ENCODE peak calls at places on chromosomes 5 and 9, in eight cellular contexts. One of them, this sample, is unnamed.

GRCh38 chr5:134714120-134714519 is 24.2 kb upstream of the CAMLG start:
- DNase-seq in PC-9: no peak
- DNase-seq in PC-3: no peak
- DNase-seq in aorta: no peak
- DNase-seq in fibroblast of lung: no peak
- DNase-seq in heart left ventricle: no peak
- DNase-seq in CD8-positive, alpha-beta T cell: no peak
- DNase-seq in brain microvascular endothelial cell: peak
- DNase-seq in this sample: no peak

GRCh38 chr5:16548812-16549211 is 68.0 kb downstream of the RETREG1 start:
- DNase-seq in PC-9: no peak
- DNase-seq in PC-3: no peak
- DNase-seq in aorta: no peak
- DNase-seq in fibroblast of lung: no peak
- DNase-seq in heart left ventricle: no peak
- DNase-seq in CD8-positive, alpha-beta T cell: no peak
- DNase-seq in brain microvascular endothelial cell: no peak
- DNase-seq in this sample: no peak

GRCh38 chr5:108345541-108346171 is 36.2 kb downstream of the FBXL17 start:
- DNase-seq in PC-9: no peak
- DNase-seq in PC-3: peak
- DNase-seq in aorta: no peak
- DNase-seq in fibroblast of lung: peak
- DNase-seq in heart left ventricle: no peak
- DNase-seq in CD8-positive, alpha-beta T cell: no peak
- DNase-seq in brain microvascular endothelial cell: no peak
- DNase-seq in this sample: peak

GRCh38 chr9:70285246-70285645 is 26.5 kb downstream of the SMC5 start:
- DNase-seq in PC-9: no peak
- DNase-seq in PC-3: no peak
- DNase-seq in aorta: no peak
- DNase-seq in fibroblast of lung: no peak
- DNase-seq in heart left ventricle: no peak
- DNase-seq in CD8-positive, alpha-beta T cell: no peak
- DNase-seq in brain microvascular endothelial cell: no peak
- DNase-seq in this sample: peak

GRCh38 chr5:91486638-91487037 is 103.5 kb upstream of the ARRDC3 start:
- DNase-seq in PC-9: no peak
- DNase-seq in PC-3: peak
- DNase-seq in aorta: no peak
- DNase-seq in fibroblast of lung: peak
- DNase-seq in heart left ventricle: no peak
- DNase-seq in CD8-positive, alpha-beta T cell: no peak
- DNase-seq in brain microvascular endothelial cell: peak
- DNase-seq in this sample: peak

GRCh38 chr9:89178162-89179120 is at the start of gene SHC3:
- DNase-seq in PC-9: peak
- DNase-seq in PC-3: no peak
- DNase-seq in aorta: no peak
- DNase-seq in fibroblast of lung: peak
- DNase-seq in heart left ventricle: no peak
- DNase-seq in CD8-positive, alpha-beta T cell: no peak
- DNase-seq in brain microvascular endothelial cell: peak
- DNase-seq in this sample: peak

GRCh38 chr9:92770005-92770995 is 5.7 kb upstream of the BICD2 start:
- DNase-seq in PC-9: no peak
- DNase-seq in PC-3: no peak
- DNase-seq in aorta: peak
- DNase-seq in fibroblast of lung: no peak
- DNase-seq in heart left ventricle: peak
- DNase-seq in CD8-positive, alpha-beta T cell: no peak
- DNase-seq in brain microvascular endothelial cell: no peak
- DNase-seq in this sample: peak

GRCh38 chr5:132963175-132964104 is at the start of gene AFF4:
- DNase-seq in PC-9: peak
- DNase-seq in PC-3: peak
- DNase-seq in aorta: peak
- DNase-seq in fibroblast of lung: peak
- DNase-seq in heart left ventricle: peak
- DNase-seq in CD8-positive, alpha-beta T cell: peak
- DNase-seq in brain microvascular endothelial cell: peak
- DNase-seq in this sample: peak

GRCh38 chr5:10030219-10030831 is 219.4 kb downstream of the ATPSCKMT start:
- DNase-seq in PC-9: no peak
- DNase-seq in PC-3: peak
- DNase-seq in aorta: no peak
- DNase-seq in fibroblast of lung: peak
- DNase-seq in heart left ventricle: no peak
- DNase-seq in CD8-positive, alpha-beta T cell: no peak
- DNase-seq in brain microvascular endothelial cell: peak
- DNase-seq in this sample: peak

GRCh38 chr5:44388504-44389409 is 463 bp downstream of the FGF10 start:
- DNase-seq in PC-9: no peak
- DNase-seq in PC-3: no peak
- DNase-seq in aorta: peak
- DNase-seq in fibroblast of lung: no peak
- DNase-seq in heart left ventricle: peak
- DNase-seq in CD8-positive, alpha-beta T cell: no peak
- DNase-seq in brain microvascular endothelial cell: no peak
- DNase-seq in this sample: peak

GRCh38 chr5:55626805-55627204 is 85.3 kb downstream of the SLC38A9 start:
- DNase-seq in PC-9: no peak
- DNase-seq in PC-3: no peak
- DNase-seq in aorta: no peak
- DNase-seq in fibroblast of lung: no peak
- DNase-seq in heart left ventricle: no peak
- DNase-seq in CD8-positive, alpha-beta T cell: no peak
- DNase-seq in brain microvascular endothelial cell: no peak
- DNase-seq in this sample: no peak

GRCh38 chr9:37040508-37041127 is 6.5 kb upstream of the PAX5 start:
- DNase-seq in PC-9: no peak
- DNase-seq in PC-3: no peak
- DNase-seq in aorta: no peak
- DNase-seq in fibroblast of lung: no peak
- DNase-seq in heart left ventricle: no peak
- DNase-seq in CD8-positive, alpha-beta T cell: no peak
- DNase-seq in brain microvascular endothelial cell: no peak
- DNase-seq in this sample: no peak

DNA sequence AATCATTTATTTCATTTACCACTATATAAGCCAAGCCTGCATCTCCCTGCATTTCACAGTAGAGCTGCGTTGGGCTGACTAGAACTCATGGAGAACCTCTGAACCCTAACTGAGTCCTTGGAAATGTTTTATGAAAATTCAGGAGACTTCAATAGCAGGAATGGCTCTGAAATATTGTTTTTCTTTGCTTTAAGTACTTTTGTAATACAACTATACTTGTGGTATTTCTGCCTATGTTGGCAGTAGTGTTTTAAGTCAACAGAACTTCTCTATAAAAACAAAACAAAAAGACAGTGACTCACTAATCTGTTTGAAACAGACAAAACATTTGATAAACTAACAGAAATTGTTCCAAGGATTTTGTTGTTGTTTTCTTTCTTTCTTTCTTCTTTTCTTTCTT is 489.2 kb upstream of the MEF2C start:
- DNase-seq in PC-9: no peak
- DNase-seq in PC-3: peak
- DNase-seq in aorta: no peak
- DNase-seq in fibroblast of lung: peak
- DNase-seq in heart left ventricle: no peak
- DNase-seq in CD8-positive, alpha-beta T cell: no peak
- DNase-seq in brain microvascular endothelial cell: no peak
- DNase-seq in this sample: peak
- H3K4me3 ChIP-seq in PC-9: no peak
- H3K4me3 ChIP-seq in PC-3: no peak
- H3K4me3 ChIP-seq in aorta: no peak
- H3K4me3 ChIP-seq in fibroblast of lung: no peak
- H3K4me3 ChIP-seq in heart left ventricle: no peak
- H3K4me3 ChIP-seq in CD8-positive, alpha-beta T cell: no peak
- H3K4me3 ChIP-seq in brain microvascular endothelial cell: no peak
- H3K4me3 ChIP-seq in this sample: no peak

DNA sequence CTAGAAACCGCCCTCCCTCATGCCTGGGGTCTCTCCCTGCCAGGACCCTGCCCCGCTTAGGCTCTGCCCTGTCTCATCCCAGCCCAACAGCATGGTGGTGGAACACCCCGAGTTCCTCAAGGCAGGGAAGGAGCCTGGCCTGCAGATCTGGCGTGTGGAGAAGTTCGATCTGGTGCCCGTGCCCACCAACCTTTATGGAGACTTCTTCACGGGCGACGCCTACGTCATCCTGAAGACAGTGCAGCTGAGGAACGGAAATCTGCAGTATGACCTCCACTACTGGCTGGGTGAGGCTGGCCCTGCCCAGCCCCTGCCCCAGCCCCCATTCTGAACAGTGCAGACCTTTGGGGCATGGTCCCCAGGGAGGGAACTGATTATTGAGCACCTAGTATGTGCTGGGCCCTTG is 33.9 kb downstream of the GSN start:
- DNase-seq in PC-9: no peak
- DNase-seq in PC-3: no peak
- DNase-seq in aorta: no peak
- DNase-seq in fibroblast of lung: no peak
- DNase-seq in heart left ventricle: no peak
- DNase-seq in CD8-positive, alpha-beta T cell: no peak
- DNase-seq in brain microvascular endothelial cell: no peak
- DNase-seq in this sample: no peak
- H3K4me3 ChIP-seq in PC-9: no peak
- H3K4me3 ChIP-seq in PC-3: no peak
- H3K4me3 ChIP-seq in aorta: no peak
- H3K4me3 ChIP-seq in fibroblast of lung: no peak
- H3K4me3 ChIP-seq in heart left ventricle: peak
- H3K4me3 ChIP-seq in CD8-positive, alpha-beta T cell: no peak
- H3K4me3 ChIP-seq in brain microvascular endothelial cell: no peak
- H3K4me3 ChIP-seq in this sample: no peak

GRCh38 chr9:135588371-135588770 is 26.8 kb downstream of the PAEP start:
- DNase-seq in PC-9: no peak
- DNase-seq in PC-3: no peak
- DNase-seq in aorta: peak
- DNase-seq in fibroblast of lung: no peak
- DNase-seq in heart left ventricle: no peak
- DNase-seq in CD8-positive, alpha-beta T cell: no peak
- DNase-seq in brain microvascular endothelial cell: no peak
- DNase-seq in this sample: no peak
- H3K4me3 ChIP-seq in PC-9: no peak
- H3K4me3 ChIP-seq in PC-3: no peak
- H3K4me3 ChIP-seq in aorta: no peak
- H3K4me3 ChIP-seq in fibroblast of lung: no peak
- H3K4me3 ChIP-seq in heart left ventricle: no peak
- H3K4me3 ChIP-seq in CD8-positive, alpha-beta T cell: no peak
- H3K4me3 ChIP-seq in brain microvascular endothelial cell: no peak
- H3K4me3 ChIP-seq in this sample: no peak

DNA sequence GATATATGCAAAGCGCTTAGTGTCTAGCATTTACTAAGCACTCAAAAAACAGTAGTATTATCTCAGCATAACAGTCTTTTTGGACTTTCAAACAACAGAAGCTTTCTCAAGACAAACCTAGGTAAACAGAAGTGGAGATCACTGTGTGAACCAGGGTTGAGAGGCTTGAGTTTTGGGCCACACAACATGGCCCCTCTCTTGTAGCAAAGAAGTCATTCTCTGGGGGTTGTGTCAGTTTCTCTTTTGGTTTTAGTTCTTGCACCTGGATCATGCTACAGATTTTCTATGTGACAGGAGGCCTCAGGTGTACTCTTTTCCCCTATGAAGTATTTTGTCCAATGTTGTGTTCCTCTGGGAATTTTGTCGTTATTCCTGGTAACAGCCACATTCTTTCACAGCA is 30.0 kb downstream of the INSYN2B start:
- DNase-seq in PC-9: no peak
- DNase-seq in PC-3: no peak
- DNase-seq in aorta: no peak
- DNase-seq in fibroblast of lung: no peak
- DNase-seq in heart left ventricle: no peak
- DNase-seq in CD8-positive, alpha-beta T cell: no peak
- DNase-seq in brain microvascular endothelial cell: no peak
- DNase-seq in this sample: no peak
- H3K4me3 ChIP-seq in PC-9: no peak
- H3K4me3 ChIP-seq in PC-3: no peak
- H3K4me3 ChIP-seq in aorta: no peak
- H3K4me3 ChIP-seq in fibroblast of lung: no peak
- H3K4me3 ChIP-seq in heart left ventricle: no peak
- H3K4me3 ChIP-seq in CD8-positive, alpha-beta T cell: no peak
- H3K4me3 ChIP-seq in brain microvascular endothelial cell: no peak
- H3K4me3 ChIP-seq in this sample: no peak

GRCh38 chr5:72957337-72957736 is 1.5 kb downstream of the FCHO2 start:
- DNase-seq in PC-9: no peak
- DNase-seq in PC-3: no peak
- DNase-seq in aorta: no peak
- DNase-seq in fibroblast of lung: no peak
- DNase-seq in heart left ventricle: no peak
- DNase-seq in CD8-positive, alpha-beta T cell: no peak
- DNase-seq in brain microvascular endothelial cell: no peak
- DNase-seq in this sample: no peak

GRCh38 chr5:72955768-72956323 is at the start of gene FCHO2:
- DNase-seq in PC-9: peak
- DNase-seq in PC-3: peak
- DNase-seq in aorta: peak
- DNase-seq in fibroblast of lung: peak
- DNase-seq in heart left ventricle: peak
- DNase-seq in CD8-positive, alpha-beta T cell: peak
- DNase-seq in brain microvascular endothelial cell: peak
- DNase-seq in this sample: peak

GRCh38 chr5:72956324-72957140 is 691 bp downstream of the FCHO2 start:
- DNase-seq in PC-9: peak
- DNase-seq in PC-3: peak
- DNase-seq in aorta: peak
- DNase-seq in fibroblast of lung: peak
- DNase-seq in heart left ventricle: peak
- DNase-seq in CD8-positive, alpha-beta T cell: peak
- DNase-seq in brain microvascular endothelial cell: peak
- DNase-seq in this sample: peak

GRCh38 chr5:72955143-72955767 is 586 bp upstream of the FCHO2 start:
- DNase-seq in PC-9: no peak
- DNase-seq in PC-3: no peak
- DNase-seq in aorta: peak
- DNase-seq in fibroblast of lung: no peak
- DNase-seq in heart left ventricle: peak
- DNase-seq in CD8-positive, alpha-beta T cell: no peak
- DNase-seq in brain microvascular endothelial cell: no peak
- DNase-seq in this sample: no peak

GRCh38 chr5:72959257-72959656 is 3.4 kb downstream of the FCHO2 start:
- DNase-seq in PC-9: no peak
- DNase-seq in PC-3: no peak
- DNase-seq in aorta: no peak
- DNase-seq in fibroblast of lung: no peak
- DNase-seq in heart left ventricle: no peak
- DNase-seq in CD8-positive, alpha-beta T cell: no peak
- DNase-seq in brain microvascular endothelial cell: no peak
- DNase-seq in this sample: no peak
- H3K4me3 ChIP-seq in PC-9: no peak
- H3K4me3 ChIP-seq in PC-3: no peak
- H3K4me3 ChIP-seq in aorta: no peak
- H3K4me3 ChIP-seq in fibroblast of lung: no peak
- H3K4me3 ChIP-seq in heart left ventricle: no peak
- H3K4me3 ChIP-seq in CD8-positive, alpha-beta T cell: no peak
- H3K4me3 ChIP-seq in brain microvascular endothelial cell: no peak
- H3K4me3 ChIP-seq in this sample: no peak